ENCODE peak calls at places on chromosomes 3 and 15, in four cellular contexts. A is stimulated activated CD8-positive, alpha-beta memory T cell treated with anti-CD3 and anti-CD28 coated beads, Interleukin-4, amount 100 ng/mL, for 24 hours; H is NCI-H187; W is C1 segment of cervical spinal cord. E is an unnamed sample.

GRCh38 chr3:127951276-127951675 is 36.2 kb downstream of the KBTBD12 start:
- DNase-seq in A (no peak), H (no peak), W (no peak), E (no peak)

GRCh38 chr15:56241374-56242085 is 2.1 kb downstream of the RFX7 start:
- DNase-seq in A (no peak), H (no peak), W (no peak), E (no peak)

GRCh38 chr3:124263168-124263567 is 271.2 kb upstream of the ROPN1 start:
- DNase-seq in A (no peak), H (no peak), W (no peak), E (no peak)

GRCh38 chr3:10509325-10509724 is 3.9 kb upstream of the ATP2B2 start:
- DNase-seq in A (no peak), H (no peak), W (no peak), E (no peak)

GRCh38 chr15:66598095-66598815 is 32.5 kb upstream of the LCTL start:
- DNase-seq in A (no peak), H (no peak), W (no peak), E (peak)

GRCh38 chr3:117887896-117888295 is 1146.8 kb downstream of the IGSF11 start:
- DNase-seq in A (no peak), H (no peak), W (no peak), E (no peak)

GRCh38 chr15:74201656-74202420 is 749 bp downstream of the STRA6 start:
- DNase-seq in A (no peak), H (no peak), W (no peak), E (no peak)

GRCh38 chr3:62142280-62142679 is 231.1 kb downstream of the FEZF2 start:
- DNase-seq in A (no peak), H (no peak), W (no peak), E (no peak)

GRCh38 chr3:157823050-157823449 is 283.2 kb downstream of the SHOX2 start:
- DNase-seq in A (no peak), H (no peak), W (no peak), E (no peak)

GRCh38 chr15:67405208-67406191 is 115.4 kb upstream of the C15orf61 start:
- DNase-seq in A (no peak), H (no peak), W (no peak), E (no peak)

GRCh38 chr15:89395461-89395875 is 60.8 kb upstream of the POLG start:
- DNase-seq in A (no peak), H (no peak), W (peak), E (no peak)

GRCh38 chr15:40093224-40093842 is 15.3 kb downstream of the BMF start:
- DNase-seq in A (no peak), H (no peak), W (no peak), E (no peak)

GRCh38 chr3:117788086-117788485 is 1078.5 kb downstream of the TUSC7 start:
- DNase-seq in A (no peak), H (peak), W (no peak), E (no peak)

GRCh38 chr3:33278106-33278672 is 947 bp downstream of the FBXL2 start:
- DNase-seq in A (no peak), H (no peak), W (no peak), E (no peak)

GRCh38 chr3:70999730-71000129 is 583.8 kb downstream of the FOXP1 start:
- DNase-seq in A (no peak), H (no peak), W (no peak), E (no peak)

GRCh38 chr3:167684389-167684993 is 30.7 kb upstream of the WDR49 start:
- DNase-seq in A (no peak), H (peak), W (no peak), E (no peak)

GRCh38 chr15:99732711-99733267 is 448 bp downstream of the LYSMD4 start:
- DNase-seq in A (no peak), H (no peak), W (no peak), E (peak)

GRCh38 chr15:44588541-44588940 is 51.6 kb downstream of the EIF3J start:
- DNase-seq in A (no peak), H (no peak), W (no peak), E (no peak)

GRCh38 chr15:25641762-25642161 is 202.9 kb upstream of the UBE3A start:
- DNase-seq in A (no peak), H (no peak), W (no peak), E (no peak)

GRCh38 chr15:99454941-99455795 is 110.6 kb upstream of the MEF2A start:
- DNase-seq in A (no peak), H (no peak), W (no peak), E (peak)

GRCh38 chr3:149575213-149575961 is 82.4 kb downstream of the WWTR1 start:
- DNase-seq in A (no peak), H (no peak), W (peak), E (peak)